ENCODE peak calls at places on chromosomes 2 and 18, in eight cellular contexts. One of them, this sample, is unnamed.

GRCh38 chr18:8798996-8799395 is 93.6 kb downstream of the MTCL1 start:
- DNase-seq in kidney tubule cell: peak; percentile 54
- DNase-seq in GM12892: no peak
- DNase-seq in NCI-H2029: no peak
- DNase-seq in activated CD4-positive, alpha-beta T cell treated with anti-CD3 and anti-CD28 coated beads for 1 hour: no peak
- DNase-seq in endothelial cell: no peak
- DNase-seq in H54: no peak
- DNase-seq in hypothalamus: no peak
- DNase-seq in this sample: no peak

GRCh38 chr2:46488389-46488788 is 9.0 kb downstream of the TMEM247 start:
- DNase-seq in kidney tubule cell: no peak
- DNase-seq in GM12892: no peak
- DNase-seq in NCI-H2029: no peak
- DNase-seq in activated CD4-positive, alpha-beta T cell treated with anti-CD3 and anti-CD28 coated beads for 1 hour: no peak
- DNase-seq in endothelial cell: no peak
- DNase-seq in H54: no peak
- DNase-seq in hypothalamus: no peak
- DNase-seq in this sample: no peak

GRCh38 chr2:189582140-189582825 is 1.7 kb upstream of the SLC40A1 start:
- DNase-seq in kidney tubule cell: no peak
- DNase-seq in GM12892: no peak
- DNase-seq in NCI-H2029: no peak
- DNase-seq in activated CD4-positive, alpha-beta T cell treated with anti-CD3 and anti-CD28 coated beads for 1 hour: no peak
- DNase-seq in endothelial cell: no peak
- DNase-seq in H54: no peak
- DNase-seq in hypothalamus: no peak
- DNase-seq in this sample: no peak

GRCh38 chr2:183996825-183997823 is 601.2 kb upstream of the ZNF804A start:
- DNase-seq in kidney tubule cell: no peak
- DNase-seq in GM12892: no peak
- DNase-seq in NCI-H2029: peak; percentile 32
- DNase-seq in activated CD4-positive, alpha-beta T cell treated with anti-CD3 and anti-CD28 coated beads for 1 hour: no peak
- DNase-seq in endothelial cell: no peak
- DNase-seq in H54: no peak
- DNase-seq in hypothalamus: no peak
- DNase-seq in this sample: no peak

GRCh38 chr2:174546519-174547506 is 50.8 kb downstream of the WIPF1 start:
- DNase-seq in kidney tubule cell: peak; percentile 33
- DNase-seq in GM12892: no peak
- DNase-seq in NCI-H2029: no peak
- DNase-seq in activated CD4-positive, alpha-beta T cell treated with anti-CD3 and anti-CD28 coated beads for 1 hour: no peak
- DNase-seq in endothelial cell: peak; percentile 19
- DNase-seq in H54: peak; percentile 39
- DNase-seq in hypothalamus: no peak
- DNase-seq in this sample: peak; percentile 17

GRCh38 chr18:10284571-10285282 is 169.7 kb upstream of the APCDD1 start:
- DNase-seq in kidney tubule cell: no peak
- DNase-seq in GM12892: no peak
- DNase-seq in NCI-H2029: no peak
- DNase-seq in activated CD4-positive, alpha-beta T cell treated with anti-CD3 and anti-CD28 coated beads for 1 hour: no peak
- DNase-seq in endothelial cell: no peak
- DNase-seq in H54: no peak
- DNase-seq in hypothalamus: no peak
- DNase-seq in this sample: no peak

GRCh38 chr2:100791936-100792308 is 28.0 kb upstream of the NPAS2 start:
- DNase-seq in kidney tubule cell: no peak
- DNase-seq in GM12892: no peak
- DNase-seq in NCI-H2029: no peak
- DNase-seq in activated CD4-positive, alpha-beta T cell treated with anti-CD3 and anti-CD28 coated beads for 1 hour: no peak
- DNase-seq in endothelial cell: no peak
- DNase-seq in H54: no peak
- DNase-seq in hypothalamus: no peak
- DNase-seq in this sample: no peak

GRCh38 chr2:66488946-66489345 is 54.0 kb downstream of the MEIS1 start:
- DNase-seq in kidney tubule cell: no peak
- DNase-seq in GM12892: no peak
- DNase-seq in NCI-H2029: no peak
- DNase-seq in activated CD4-positive, alpha-beta T cell treated with anti-CD3 and anti-CD28 coated beads for 1 hour: no peak
- DNase-seq in endothelial cell: no peak
- DNase-seq in H54: no peak
- DNase-seq in hypothalamus: no peak
- DNase-seq in this sample: no peak

GRCh38 chr18:21004721-21005120 is 106.9 kb downstream of the ROCK1 start:
- DNase-seq in kidney tubule cell: peak; percentile 25
- DNase-seq in GM12892: no peak
- DNase-seq in NCI-H2029: no peak
- DNase-seq in activated CD4-positive, alpha-beta T cell treated with anti-CD3 and anti-CD28 coated beads for 1 hour: no peak
- DNase-seq in endothelial cell: no peak
- DNase-seq in H54: peak; percentile 1
- DNase-seq in hypothalamus: no peak
- DNase-seq in this sample: peak; percentile 14

GRCh38 chr2:110752871-110753270 is 20.5 kb downstream of the ACOXL start:
- DNase-seq in kidney tubule cell: no peak
- DNase-seq in GM12892: no peak
- DNase-seq in NCI-H2029: no peak
- DNase-seq in activated CD4-positive, alpha-beta T cell treated with anti-CD3 and anti-CD28 coated beads for 1 hour: no peak
- DNase-seq in endothelial cell: no peak
- DNase-seq in H54: no peak
- DNase-seq in hypothalamus: no peak
- DNase-seq in this sample: no peak

GRCh38 chr2:8630676-8631464 is 51.0 kb upstream of the ID2 start:
- DNase-seq in kidney tubule cell: no peak
- DNase-seq in GM12892: no peak
- DNase-seq in NCI-H2029: no peak
- DNase-seq in activated CD4-positive, alpha-beta T cell treated with anti-CD3 and anti-CD28 coated beads for 1 hour: no peak
- DNase-seq in endothelial cell: no peak
- DNase-seq in H54: no peak
- DNase-seq in hypothalamus: no peak
- DNase-seq in this sample: no peak

GRCh38 chr2:67782443-67782842 is 280.4 kb downstream of the C1D start:
- DNase-seq in kidney tubule cell: no peak
- DNase-seq in GM12892: no peak
- DNase-seq in NCI-H2029: no peak
- DNase-seq in activated CD4-positive, alpha-beta T cell treated with anti-CD3 and anti-CD28 coated beads for 1 hour: no peak
- DNase-seq in endothelial cell: no peak
- DNase-seq in H54: no peak
- DNase-seq in hypothalamus: no peak
- DNase-seq in this sample: no peak

GRCh38 chr2:221567809-221568208 is 4.3 kb downstream of the EPHA4 start:
- DNase-seq in kidney tubule cell: no peak
- DNase-seq in GM12892: no peak
- DNase-seq in NCI-H2029: no peak
- DNase-seq in activated CD4-positive, alpha-beta T cell treated with anti-CD3 and anti-CD28 coated beads for 1 hour: no peak
- DNase-seq in endothelial cell: no peak
- DNase-seq in H54: no peak
- DNase-seq in hypothalamus: no peak
- DNase-seq in this sample: no peak

GRCh38 chr2:148876190-148876588 is 1.2 kb downstream of the KIF5C start:
- DNase-seq in kidney tubule cell: no peak
- DNase-seq in GM12892: peak; percentile 27
- DNase-seq in NCI-H2029: no peak
- DNase-seq in activated CD4-positive, alpha-beta T cell treated with anti-CD3 and anti-CD28 coated beads for 1 hour: no peak
- DNase-seq in endothelial cell: peak; percentile 21
- DNase-seq in H54: no peak
- DNase-seq in hypothalamus: no peak
- DNase-seq in this sample: no peak

This sample was measured in mammary epithelial cell.